ENCODE peak calls at places on chromosome 21, in five cellular contexts. One of them, this sample, is unnamed.

GRCh38 chr21:45484318-45484717 is 57.9 kb downstream of the SLC19A1 start:
- DNase-seq in anterior cingulate cortex: no peak
- DNase-seq in H4: no peak
- DNase-seq in DND-41: no peak
- DNase-seq in effector memory CD4-positive, alpha-beta T cell: no peak
- DNase-seq in this sample: no peak

GRCh38 chr21:44626262-44626661 is 631 bp upstream of the KRTAP10-9 start:
- DNase-seq in anterior cingulate cortex: no peak
- DNase-seq in H4: no peak
- DNase-seq in DND-41: peak
- DNase-seq in effector memory CD4-positive, alpha-beta T cell: no peak
- DNase-seq in this sample: no peak

GRCh38 chr21:45975017-45975595 is 6.5 kb upstream of the COL6A1 start:
- DNase-seq in anterior cingulate cortex: no peak
- DNase-seq in H4: peak
- DNase-seq in DND-41: no peak
- DNase-seq in effector memory CD4-positive, alpha-beta T cell: no peak
- DNase-seq in this sample: no peak

GRCh38 chr21:15732290-15732995 is 2.7 kb downstream of the USP25 start:
- DNase-seq in anterior cingulate cortex: no peak
- DNase-seq in H4: peak
- DNase-seq in DND-41: peak
- DNase-seq in effector memory CD4-positive, alpha-beta T cell: no peak
- DNase-seq in this sample: no peak

GRCh38 chr21:31457675-31458074 is 113.6 kb upstream of the TIAM1 start:
- DNase-seq in anterior cingulate cortex: no peak
- DNase-seq in H4: no peak
- DNase-seq in DND-41: no peak
- DNase-seq in effector memory CD4-positive, alpha-beta T cell: no peak
- DNase-seq in this sample: no peak

GRCh38 chr21:42320791-42321190 is 5.6 kb upstream of the TFF3 start:
- DNase-seq in anterior cingulate cortex: no peak
- DNase-seq in H4: no peak
- DNase-seq in DND-41: no peak
- DNase-seq in effector memory CD4-positive, alpha-beta T cell: no peak
- DNase-seq in this sample: no peak

GRCh38 chr21:44875341-44875740 is 1.9 kb upstream of the PTTG1IP start:
- DNase-seq in anterior cingulate cortex: no peak
- DNase-seq in H4: no peak
- DNase-seq in DND-41: no peak
- DNase-seq in effector memory CD4-positive, alpha-beta T cell: no peak
- DNase-seq in this sample: no peak

GRCh38 chr21:42393443-42393950 is 2.4 kb downstream of the TMPRSS3 start:
- DNase-seq in anterior cingulate cortex: no peak
- DNase-seq in H4: no peak
- DNase-seq in DND-41: no peak
- DNase-seq in effector memory CD4-positive, alpha-beta T cell: no peak
- DNase-seq in this sample: no peak

GRCh38 chr21:36479415-36480402 is at the start of gene CLDN14:
- DNase-seq in anterior cingulate cortex: no peak
- DNase-seq in H4: no peak
- DNase-seq in DND-41: no peak
- DNase-seq in effector memory CD4-positive, alpha-beta T cell: no peak
- DNase-seq in this sample: no peak

GRCh38 chr21:44710756-44711326 is 531 bp downstream of the TSPEAR start:
- DNase-seq in anterior cingulate cortex: no peak
- DNase-seq in H4: no peak
- DNase-seq in DND-41: no peak
- DNase-seq in effector memory CD4-positive, alpha-beta T cell: no peak
- DNase-seq in this sample: no peak